ENCODE peak calls at places on chromosomes 5 and 9, in nine cellular contexts. R is stomach, M is heart left ventricle, T is kidney epithelial cell, V is lung, K is right atrium auricular region, Y is cardiac fibroblast, L is cardiac muscle cell, J is mucosa of descending colon. E is an unnamed sample.

GRCh38 chr9:116087246-116087645 is 66.3 kb upstream of the PAPPA start:
- DNase-seq in R (peak), M (peak), T (no peak), V (peak), K (peak), Y (peak), L (peak), J (no peak), E (no peak)

GRCh38 chr9:130429407-130429806 is 15.4 kb upstream of the ASS1 start:
- DNase-seq in R (no peak), M (no peak), T (no peak), V (no peak), K (no peak), Y (no peak), L (no peak), J (no peak), E (no peak)

GRCh38 chr5:100828756-100829342 is 74.2 kb downstream of the ST8SIA4 start:
- DNase-seq in R (no peak), M (no peak), T (no peak), V (no peak), K (no peak), Y (no peak), L (no peak), J (no peak), E (no peak)

GRCh38 chr9:73595036-73595545 is 443.4 kb downstream of the ANXA1 start:
- DNase-seq in R (no peak), M (no peak), T (no peak), V (no peak), K (no peak), Y (no peak), L (no peak), J (no peak), E (no peak)

GRCh38 chr9:137417161-137418021 is 5.6 kb downstream of the EXD3 start:
- DNase-seq in R (no peak), M (no peak), T (no peak), V (no peak), K (no peak), Y (no peak), L (no peak), J (peak), E (no peak)

GRCh38 chr5:174799146-174799545 is 74.8 kb downstream of the MSX2 start:
- DNase-seq in R (no peak), M (no peak), T (no peak), V (no peak), K (no peak), Y (peak), L (peak), J (no peak), E (peak)

GRCh38 chr5:67187318-67187717 is 9.3 kb downstream of the CD180 start:
- DNase-seq in R (no peak), M (no peak), T (no peak), V (no peak), K (no peak), Y (no peak), L (no peak), J (no peak), E (no peak)

GRCh38 chr5:172904312-172904642 is 54.9 kb upstream of the RPL26L1 start:
- DNase-seq in R (no peak), M (no peak), T (no peak), V (no peak), K (no peak), Y (no peak), L (no peak), J (no peak), E (no peak)

GRCh38 chr5:135582099-135582781 is 3.4 kb upstream of the CXCL14 start:
- DNase-seq in R (no peak), M (no peak), T (no peak), V (no peak), K (no peak), Y (no peak), L (no peak), J (no peak), E (no peak)

GRCh38 chr9:127568971-127569818 is 42.9 kb upstream of the STXBP1 start:
- DNase-seq in R (peak), M (peak), T (no peak), V (peak), K (no peak), Y (peak), L (peak), J (peak), E (no peak)

GRCh38 chr9:107190031-107190935 is 92.8 kb upstream of the RAD23B start:
- DNase-seq in R (no peak), M (no peak), T (peak), V (no peak), K (no peak), Y (no peak), L (no peak), J (no peak), E (no peak)

GRCh38 chr5:132688536-132689409 is 15.0 kb downstream of the IL4 start:
- DNase-seq in R (no peak), M (no peak), T (no peak), V (no peak), K (no peak), Y (peak), L (peak), J (no peak), E (peak)

GRCh38 chr9:123925820-123926219 is 4.1 kb downstream of the DENND1A start:
- DNase-seq in R (no peak), M (no peak), T (no peak), V (no peak), K (no peak), Y (no peak), L (no peak), J (no peak), E (no peak)
- H3K4me3 ChIP-seq in R (no peak), M (no peak), T (no peak), V (no peak), K (no peak), Y (no peak), L (no peak), J (no peak), E (no peak)

GRCh38 chr9:110426052-110426709 is 88.5 kb upstream of the TXNDC8 start:
- DNase-seq in R (no peak), M (no peak), T (no peak), V (no peak), K (no peak), Y (peak), L (peak), J (no peak), E (no peak)
- TF ChIP-seq CTCF in R (no peak), M (no peak), T (peak), V (no peak), K (peak), Y (no peak), L (peak), J (no peak), E (peak)

GRCh38 chr9:76218151-76218867 is 175.9 kb downstream of the RFK start:
- DNase-seq in R (no peak), M (no peak), T (no peak), V (no peak), K (no peak), Y (no peak), L (no peak), J (no peak), E (no peak)
- H3K4me3 ChIP-seq in R (no peak), M (no peak), T (no peak), V (no peak), K (no peak), Y (no peak), L (no peak), J (no peak), E (no peak)

GRCh38 chr5:150513375-150514309 is 5.7 kb downstream of the NDST1 start:
- DNase-seq in R (no peak), M (no peak), T (no peak), V (no peak), K (no peak), Y (no peak), L (no peak), J (no peak), E (no peak)
- TF ChIP-seq CTCF in R (no peak), M (no peak), T (no peak), V (no peak), K (no peak), Y (peak), L (no peak), J (no peak), E (peak)

DNA sequence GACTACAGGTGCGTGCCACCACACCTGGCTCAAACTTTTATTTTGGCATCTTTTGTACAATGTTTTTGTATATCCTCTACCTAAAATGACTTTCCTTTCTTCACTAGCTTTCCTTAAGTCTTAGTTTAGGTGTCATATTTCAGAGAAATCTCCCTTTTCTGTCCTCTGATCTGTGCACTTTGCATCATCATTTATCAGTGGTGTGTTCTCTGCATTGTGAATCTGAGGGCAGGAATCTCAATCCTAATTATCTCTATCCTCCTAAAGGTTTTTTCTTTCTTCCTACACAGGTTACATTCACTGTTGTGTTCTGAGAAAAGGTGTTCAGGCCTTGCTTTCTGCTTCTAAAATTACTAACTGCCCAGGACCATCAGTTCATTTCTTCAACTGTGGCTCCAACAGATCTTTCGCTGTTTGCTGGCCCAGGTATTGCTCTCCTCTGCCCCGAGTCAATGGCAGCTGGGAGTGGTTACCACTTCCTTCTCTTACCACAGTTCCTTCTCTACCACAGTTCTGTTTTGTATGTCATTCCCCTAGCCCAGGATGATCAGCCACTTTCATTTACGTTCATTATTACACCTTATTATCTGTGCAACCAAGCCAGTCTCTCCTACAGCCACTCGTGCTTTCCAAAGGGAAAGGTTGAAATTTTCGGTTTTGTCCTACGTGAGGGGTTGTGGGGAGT is 14.0 kb downstream of the TGFBR1 start:
- DNase-seq in R (no peak), M (no peak), T (no peak), V (no peak), K (no peak), Y (no peak), L (no peak), J (peak), E (no peak)
- H3K4me3 ChIP-seq in R (no peak), M (no peak), T (no peak), V (no peak), K (no peak), Y (no peak), L (no peak), J (no peak), E (no peak)

GRCh38 chr9:93052791-93053540 is 5.5 kb upstream of the SUSD3 start:
- DNase-seq in R (no peak), M (no peak), T (no peak), V (no peak), K (no peak), Y (no peak), L (no peak), J (peak), E (no peak)
- TF ChIP-seq CTCF in R (no peak), M (no peak), T (peak), V (no peak), K (no peak), Y (no peak), L (no peak), J (no peak), E (no peak)